ENCODE peak calls at places on chromosomes 1 and 21, in nine cellular contexts. U is GF-D8; F is activated T-cell treated with anti-CD3 and anti-CD28 coated beads, Interleukin-2, amount 50 U/mL, for 72 hours; G is RPMI7951; P is astrocyte of the spinal cord; Z is SW 1271; Q is NCI-H1930; W is Right ventricle myocardium inferior; A is dermis blood vessel endothelial cell. H is an unnamed sample.
A peak's percentile ranks its signal among the peaks of the same experiment; 100 is the strongest.

GRCh38 chr1:40316595-40317393 is at the start of gene COL9A2:
- DNase-seq in U (no peak), P (no peak), G (peak; percentile 51), F (peak; percentile 80), A (peak; percentile 28), W (peak; percentile 76), Q (peak; percentile 12), Z (no peak), H (no peak)

GRCh38 chr1:247111259-247111635 is 7.1 kb upstream of the ZNF669 start:
- DNase-seq in G (peak; percentile 22), P (no peak), U (no peak), F (peak; percentile 27), A (peak; percentile 10), Z (no peak), Q (no peak), W (no peak), H (no peak)

GRCh38 chr21:16457498-16457897 is 727.7 kb downstream of the USP25 start:
- DNase-seq in Q (no peak), A (no peak), P (no peak), G (no peak), Z (no peak), U (no peak), W (no peak), F (no peak), H (no peak)

GRCh38 chr1:227915564-227916553 is 31.9 kb downstream of the WNT9A start:
- DNase-seq in P (no peak), F (no peak), Q (no peak), U (no peak), Z (no peak), W (peak; percentile 63), G (no peak), A (no peak), H (no peak)

GRCh38 chr1:228857611-228858010 is 122.3 kb downstream of the RHOU start:
- DNase-seq in P (no peak), Q (no peak), Z (no peak), A (no peak), W (no peak), U (no peak), F (no peak), G (no peak), H (no peak)

GRCh38 chr1:18951416-18951815 is 5.1 kb downstream of the IFFO2 start:
- DNase-seq in A (no peak), Q (no peak), W (peak; percentile 78), G (no peak), P (no peak), Z (no peak), F (peak; percentile 42), U (peak; percentile 25), H (no peak)

GRCh38 chr1:54854376-54855020 is 32.5 kb downstream of the DHCR24 start:
- DNase-seq in Z (no peak), G (no peak), Q (no peak), W (no peak), P (no peak), A (no peak), U (no peak), F (no peak), H (no peak)

GRCh38 chr1:17013598-17014320 is 2.0 kb upstream of the ATP13A2 start:
- DNase-seq in U (peak; percentile 95), F (no peak), P (no peak), A (no peak), G (peak; percentile 93), W (no peak), Z (no peak), Q (no peak), H (no peak)

GRCh38 chr1:221303623-221304022 is 424.4 kb downstream of the HLX start:
- DNase-seq in W (no peak), Z (no peak), P (no peak), A (no peak), U (no peak), F (no peak), Q (no peak), G (no peak), H (no peak)